ENCODE peak calls at places on chromosomes 13 and 19, in six cellular contexts. C is gastrocnemius medialis; I is heart right ventricle; D is stimulated activated CD8-positive, alpha-beta memory T cell treated with anti-CD3 and anti-CD28 coated beads, Interleukin-7, amount 100 ng/mL, for 24 hours; Q is hepatic stellate cell; L is GM20000. O is an unnamed sample.
A peak's percentile ranks its signal among the peaks of the same experiment; 100 is the strongest.

GRCh38 chr13:80924596-80924995 is 583.7 kb upstream of the SPRY2 start:
- DNase-seq in L (no peak), Q (no peak), D (no peak), C (no peak), I (no peak), O (no peak)

GRCh38 chr19:1856345-1856697 is 7.1 kb downstream of the KLF16 start:
- DNase-seq in C (no peak), L (no peak), Q (no peak), D (no peak), I (no peak), O (no peak)

GRCh38 chr19:35714601-35715354 is 3.0 kb upstream of the KMT2B start:
- DNase-seq in I (no peak), Q (no peak), L (no peak), C (no peak), D (no peak), O (no peak)

GRCh38 chr13:25215253-25215575 is 43.1 kb upstream of the AMER2 start:
- DNase-seq in L (no peak), Q (no peak), C (no peak), I (no peak), D (no peak), O (no peak)

GRCh38 chr13:48155850-48156249 is 60.9 kb upstream of the MED4 start:
- DNase-seq in I (no peak), Q (no peak), D (no peak), L (no peak), C (no peak), O (peak; percentile 33)

GRCh38 chr13:113882266-113882627 is 18.4 kb upstream of the GAS6 start:
- DNase-seq in L (no peak), C (peak; percentile 40), D (no peak), Q (no peak), I (peak; percentile 79), O (peak; percentile 21)

GRCh38 chr19:11227201-11227886 is 12.1 kb upstream of the ANGPTL8 start:
- DNase-seq in L (no peak), I (no peak), D (no peak), Q (no peak), C (no peak), O (no peak)

GRCh38 chr19:29677001-29677781 is 11.9 kb downstream of the PLEKHF1 start:
- DNase-seq in I (no peak), Q (no peak), D (no peak), L (no peak), C (peak; percentile 56), O (no peak)

GRCh38 chr19:12064266-12065099 is at the start of gene ZNF844:
- DNase-seq in Q (peak; percentile 96), L (peak; percentile 95), D (peak; percentile 55), C (peak; percentile 93), I (peak; percentile 98), O (peak; percentile 98)

GRCh38 chr13:90689111-90689510 is 658.4 kb upstream of the MIR17HG start:
- DNase-seq in C (no peak), L (no peak), D (no peak), Q (no peak), I (no peak), O (no peak)

GRCh38 chr19:51882518-51882917 is 5.2 kb downstream of the ZNF577 start:
- DNase-seq in D (no peak), L (no peak), C (no peak), Q (no peak), I (no peak), O (no peak)

GRCh38 chr13:45941261-45941660 is 89.7 kb upstream of the SIAH3 start:
- DNase-seq in C (no peak), I (no peak), D (no peak), Q (no peak), L (peak; percentile 23), O (no peak)

GRCh38 chr13:111460548-111461444 is 140.4 kb downstream of the TEX29 start:
- DNase-seq in I (no peak), D (no peak), L (peak; percentile 22), Q (peak; percentile 65), C (no peak), O (peak; percentile 81)

GRCh38 chr19:10586396-10586795 is 716 bp downstream of the AP1M2 start:
- DNase-seq in I (no peak), Q (no peak), C (no peak), L (no peak), D (no peak), O (no peak)

GRCh38 chr13:20175907-20176652 is 15.2 kb upstream of the GJA3 start:
- DNase-seq in I (no peak), C (no peak), Q (no peak), D (no peak), L (no peak), O (no peak)

GRCh38 chr19:51305479-51305878 is 6.0 kb upstream of the IGLON5 start:
- DNase-seq in C (no peak), Q (no peak), L (no peak), I (no peak), D (no peak), O (no peak)

GRCh38 chr19:49212302-49212701 is 54.7 kb downstream of the TRPM4 start:
- DNase-seq in C (no peak), Q (no peak), D (no peak), I (no peak), L (no peak), O (no peak)

GRCh38 chr13:33217256-33217655 is 68.3 kb downstream of the STARD13 start:
- DNase-seq in L (no peak), C (no peak), Q (no peak), D (no peak), I (no peak), O (no peak)

GRCh38 chr13:37621811-37622361 is 23.3 kb upstream of the POSTN start:
- DNase-seq in C (no peak), Q (no peak), I (no peak), D (no peak), L (no peak), O (peak; percentile 37)

GRCh38 chr19:56261145-56261544 is 11.4 kb upstream of the EDDM13 start:
- DNase-seq in L (no peak), I (no peak), C (no peak), D (no peak), Q (no peak), O (no peak)

GRCh38 chr13:72952529-72953141 is 106.2 kb upstream of the KLF5 start:
- DNase-seq in I (no peak), C (no peak), Q (no peak), D (no peak), L (no peak), O (no peak)

GRCh38 chr19:1752757-1753728 is at the start of gene ONECUT3:
- DNase-seq in L (no peak), C (no peak), Q (no peak), D (no peak), I (no peak), O (no peak)

GRCh38 chr13:24228852-24229458 is 68.4 kb downstream of the SPATA13 start:
- DNase-seq in L (peak; percentile 46), Q (peak; percentile 51), C (no peak), I (no peak), D (no peak), O (peak; percentile 66)

GRCh38 chr19:39351537-39352037 is 9.4 kb downstream of the SAMD4B start:
- DNase-seq in Q (peak; percentile 35), I (no peak), L (peak; percentile 90), C (no peak), D (no peak), O (peak; percentile 55)

GRCh38 chr19:51143486-51143885 is 1.4 kb downstream of the SIGLEC7 start:
- DNase-seq in I (no peak), Q (no peak), D (no peak), C (no peak), L (no peak), O (no peak)

GRCh38 chr13:44433863-44434262 is 60.2 kb downstream of the SERP2 start:
- DNase-seq in Q (no peak), I (no peak), C (no peak), L (no peak), D (no peak), O (no peak)

GRCh38 chr19:56333506-56333905 is 18.9 kb upstream of the ZSCAN5A start:
- DNase-seq in L (peak; percentile 57), D (no peak), I (no peak), Q (peak; percentile 46), C (no peak), O (peak; percentile 61)

GRCh38 chr13:35814573-35814972 is 316.6 kb downstream of the DCLK1 start:
- DNase-seq in L (no peak), Q (no peak), I (no peak), C (no peak), D (no peak), O (no peak)

GRCh38 chr19:13033819-13034611 is 38.7 kb downstream of the NFIX start:
- DNase-seq in I (peak; percentile 85), Q (peak; percentile 74), C (peak; percentile 74), L (peak; percentile 74), D (no peak), O (peak; percentile 79)

GRCh38 chr13:59326717-59327116 is 837.0 kb downstream of the DIAPH3 start:
- DNase-seq in C (no peak), D (no peak), I (no peak), L (no peak), Q (no peak), O (no peak)

GRCh38 chr19:1811942-1812425 is at the start of gene ATP8B3:
- DNase-seq in Q (peak; percentile 98), L (peak; percentile 100), I (peak; percentile 88), D (no peak), C (no peak), O (peak; percentile 100)

GRCh38 chr19:51258165-51258564 is 7.3 kb downstream of the SIGLECL1 start:
- DNase-seq in L (no peak), I (no peak), D (no peak), Q (no peak), C (no peak), O (no peak)

GRCh38 chr19:42153606-42154405 is 21.6 kb upstream of the POU2F2 start:
- DNase-seq in Q (no peak), L (no peak), I (no peak), D (no peak), C (no peak), O (no peak)

O was measured in AG20443.